ENCODE peak calls at places on chromosome 1, in five cellular contexts. N is body of pancreas, Y is left ventricle myocardium inferior, S is keratinocyte, O is heart right ventricle. U is an unnamed sample. For H3K4me1 and H3K9me3, the result is how much of the 10 kb centered on the place peaks cover.

GRCh38 chr1:156676820-156677615 is at the start of gene NES:
- DNase-seq in N (peak), Y (peak), S (no peak), O (peak), U (peak)

GRCh38 chr1:23699280-23700179 is 7.9 kb downstream of the RPL11 start:
- DNase-seq in N (no peak), Y (no peak), S (no peak), O (no peak), U (no peak)

GRCh38 chr1:51998007-51998406 is 7.5 kb upstream of the RAB3B start:
- DNase-seq in N (no peak), Y (no peak), S (no peak), O (no peak), U (no peak)

GRCh38 chr1:225846331-225847310 is 35.6 kb downstream of the TMEM63A start:
- DNase-seq in N (no peak), Y (no peak), S (no peak), O (no peak), U (no peak)

GRCh38 chr1:72178266-72178665 is 104.1 kb downstream of the NEGR1 start:
- DNase-seq in N (no peak), Y (no peak), S (no peak), O (no peak), U (no peak)

GRCh38 chr1:201090536-201090935 is 21.7 kb downstream of the CACNA1S start:
- DNase-seq in N (no peak), Y (no peak), S (no peak), O (no peak), U (no peak)

GRCh38 chr1:211371406-211372105 is 44.9 kb downstream of the TRAF5 start:
- DNase-seq in N (no peak), Y (no peak), S (no peak), O (no peak), U (no peak)

GRCh38 chr1:153288634-153289275 is 24.0 kb downstream of the PGLYRP3 start:
- DNase-seq in N (no peak), Y (no peak), S (peak), O (no peak), U (no peak)

GRCh38 chr1:245336149-245336983 is 181.6 kb downstream of the KIF26B start:
- DNase-seq in N (no peak), Y (no peak), S (peak), O (no peak), U (no peak)

GRCh38 chr1:181737056-181737455 is 253.7 kb downstream of the CACNA1E start:
- DNase-seq in N (no peak), Y (no peak), S (peak), O (no peak), U (no peak)

GRCh38 chr1:110783292-110783918 is 89.5 kb upstream of the CD53 start:
- DNase-seq in N (peak), Y (no peak), S (peak), O (peak), U (peak)

GRCh38 chr1:217747156-217747769 is 116.1 kb downstream of the SPATA17 start:
- DNase-seq in N (no peak), Y (no peak), S (peak), O (no peak), U (no peak)

GRCh38 chr1:20956272-20956671 is 169.2 kb upstream of the HP1BP3 start:
- DNase-seq in N (no peak), Y (no peak), S (no peak), O (no peak), U (no peak)

GRCh38 chr1:30746212-30747027 is 11.2 kb downstream of the LAPTM5 start:
- DNase-seq in N (no peak), Y (no peak), S (no peak), O (no peak), U (no peak)

GRCh38 chr1:75053207-75053606 is 81.0 kb upstream of the LHX8 start:
- DNase-seq in N (no peak), Y (no peak), S (no peak), O (no peak), U (no peak)

GRCh38 chr1:245870698-245871097 is 636.4 kb downstream of the SMYD3 start:
- DNase-seq in N (no peak), Y (no peak), S (no peak), O (no peak), U (no peak)

GRCh38 chr1:160144921-160145320 is 6.5 kb upstream of the ATP1A4 start:
- DNase-seq in N (no peak), Y (no peak), S (no peak), O (no peak), U (no peak)

GRCh38 chr1:181503130-181503810 is 20.0 kb downstream of the CACNA1E start:
- DNase-seq in N (no peak), Y (no peak), S (no peak), O (no peak), U (peak)

GRCh38 chr1:177945943-177946650 is 23.8 kb downstream of the SEC16B start:
- DNase-seq in N (peak), Y (peak), S (peak), O (peak), U (peak)

GRCh38 chr1:9371391-9371935 is 78.8 kb downstream of the SPSB1 start:
- DNase-seq in N (peak), Y (peak), S (no peak), O (peak), U (peak)

GRCh38 chr1:199762567-199762966 is 264.9 kb upstream of the NR5A2 start:
- DNase-seq in N (no peak), Y (no peak), S (no peak), O (no peak), U (no peak)

GRCh38 chr1:199394856-199395255 is 632.7 kb upstream of the NR5A2 start:
- DNase-seq in N (no peak), Y (no peak), S (no peak), O (no peak), U (no peak)

GRCh38 chr1:180926164-180926981 is 13.7 kb downstream of the KIAA1614 start:
- DNase-seq in N (peak), Y (peak), S (no peak), O (peak), U (peak)

GRCh38 chr1:110637475-110637874 is 31.3 kb upstream of the KCNA2 start:
- DNase-seq in N (no peak), Y (no peak), S (no peak), O (no peak), U (no peak)

GRCh38 chr1:218948446-218948845 is 225.2 kb upstream of the LYPLAL1 start:
- DNase-seq in N (no peak), Y (no peak), S (no peak), O (no peak), U (no peak)

GRCh38 chr1:207268337-207268736 is 53.1 kb upstream of the CD55 start:
- DNase-seq in N (no peak), Y (no peak), S (no peak), O (no peak), U (no peak)

DNA sequence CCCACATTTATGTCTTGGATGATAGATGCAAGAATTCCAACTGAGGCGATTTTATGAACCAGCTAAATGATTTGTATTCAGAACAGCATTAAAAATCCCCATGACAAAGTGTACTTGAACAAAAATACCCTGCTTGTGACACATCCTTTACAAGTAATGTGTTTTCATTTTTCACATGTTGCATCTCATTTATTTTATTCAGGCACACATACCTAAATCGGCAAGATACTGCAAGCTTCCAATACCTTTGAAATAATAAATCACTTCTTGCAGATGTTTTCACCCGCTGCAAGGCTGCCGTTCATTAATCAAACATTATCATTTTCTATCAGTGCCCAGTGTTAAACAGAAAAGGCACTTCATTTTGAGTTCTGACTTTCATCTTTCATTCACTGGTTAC is 269.6 kb downstream of the DPYD start:
- DNase-seq in N (no peak), Y (no peak), S (no peak), O (no peak), U (no peak)
- H3K4me3 ChIP-seq in N (no peak), Y (no peak), S (no peak), O (no peak), U (no peak)

GRCh38 chr1:222924140-222924706 is 109.4 kb downstream of the DISP1 start:
- DNase-seq in N (no peak), Y (no peak), S (no peak), O (no peak), U (no peak)
- H3K4me1 ChIP-seq in N (under half), Y (under half), S (under half), O (under half), U (under half)

GRCh38 chr1:105533996-105534395 is 1522.5 kb upstream of the PRMT6 start:
- DNase-seq in N (no peak), Y (no peak), S (no peak), O (no peak), U (no peak)
- H3K9me3 ChIP-seq in N (under half), Y (under half), S (under half), O (under half), U (under half)

GRCh38 chr1:35708179-35708891 is 10.3 kb downstream of the C1orf216 start:
- DNase-seq in N (no peak), Y (no peak), S (no peak), O (no peak), U (no peak)
- H3K4me3 ChIP-seq in N (no peak), Y (peak), S (peak), O (peak), U (peak)

GRCh38 chr1:85581138-85581801 is 709 bp downstream of the CCN1 start:
- DNase-seq in N (peak), Y (peak), S (no peak), O (peak), U (peak)
- H3K4me1 ChIP-seq in N (under half), Y (half or more), S (under half), O (half or more), U (half or more)

GRCh38 chr1:79554620-79555160 is 548.2 kb upstream of the ADGRL4 start:
- DNase-seq in N (no peak), Y (no peak), S (no peak), O (no peak), U (no peak)

GRCh38 chr1:79550402-79550801 is 543.9 kb upstream of the ADGRL4 start:
- DNase-seq in N (no peak), Y (no peak), S (no peak), O (no peak), U (no peak)

GRCh38 chr1:79561521-79561978 is 555.0 kb upstream of the ADGRL4 start:
- DNase-seq in N (no peak), Y (no peak), S (no peak), O (no peak), U (peak)

GRCh38 chr1:79551321-79551720 is 544.8 kb upstream of the ADGRL4 start:
- DNase-seq in N (no peak), Y (no peak), S (no peak), O (no peak), U (no peak)

DNA sequence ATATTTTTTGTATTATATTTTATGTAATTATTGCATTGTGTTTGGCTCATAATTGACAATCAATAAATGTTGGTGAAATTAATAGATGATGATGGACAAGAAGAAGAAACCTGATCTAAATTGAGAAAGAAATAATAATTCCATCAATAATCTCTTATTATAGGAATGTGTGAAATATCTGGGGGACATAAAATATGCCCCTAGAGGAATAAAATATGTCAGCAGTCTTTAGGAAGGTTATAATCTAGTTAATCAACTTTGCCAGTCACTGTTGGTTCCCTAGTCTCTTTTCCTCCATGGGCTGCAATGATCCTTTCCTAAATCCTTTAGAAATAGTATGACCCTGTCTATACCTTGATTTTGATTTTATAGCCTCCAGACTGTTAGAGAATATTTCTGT is 549.7 kb upstream of the ADGRL4 start:
- DNase-seq in N (no peak), Y (no peak), S (no peak), O (no peak), U (no peak)
- H3K9me3 ChIP-seq in N (under half), Y (under half), S (under half), O (under half), U (under half)

DNA sequence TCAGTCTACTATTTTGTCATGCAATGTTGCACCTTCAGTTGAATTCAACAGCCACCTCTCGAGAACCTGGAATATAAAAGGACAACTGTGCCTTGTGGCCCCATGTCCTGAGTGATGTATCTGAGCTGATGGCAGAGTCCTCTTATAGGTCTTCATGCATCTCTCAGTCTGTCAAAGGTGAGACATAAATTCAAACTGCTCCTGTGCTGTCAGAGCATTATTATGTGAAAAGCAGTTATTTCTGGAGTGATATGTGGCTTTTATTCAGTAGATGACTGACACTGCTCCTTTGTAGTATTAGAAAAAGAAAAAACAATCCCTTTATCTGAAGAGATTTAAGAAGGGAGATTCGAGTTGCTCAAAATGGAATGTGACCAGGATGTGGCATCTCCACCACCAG is 8.4 kb downstream of the S100A10 start:
- DNase-seq in N (no peak), Y (no peak), S (no peak), O (no peak), U (no peak)
- H3K4me3 ChIP-seq in N (no peak), Y (no peak), S (no peak), O (no peak), U (no peak)

GRCh38 chr1:159092398-159092760 is 15.8 kb upstream of the AIM2 start:
- DNase-seq in N (no peak), Y (no peak), S (no peak), O (no peak), U (no peak)
- H3K4me1 ChIP-seq in N (under half), Y (under half), S (half or more), O (under half), U (under half)

GRCh38 chr1:82927753-82928152 is 1071.2 kb downstream of the TTLL7 start:
- DNase-seq in N (no peak), Y (no peak), S (no peak), O (no peak), U (peak)
- H3K9me3 ChIP-seq in N (under half), Y (under half), S (under half), O (under half), U (under half)